ENCODE peak calls at places on chromosome 9, in five cellular contexts. One of them, this sample, is unnamed.

GRCh38 chr9:134419684-134420076 is 93.4 kb downstream of the RXRA start:
- DNase-seq in stimulated activated CD4-positive, alpha-beta T cell treated with anti-CD3 and anti-CD28 coated beads, Interleukin-4, amount 100 ng/mL, for 4 hours: no peak
- DNase-seq in T follicular helper cell: no peak
- DNase-seq in HuH-7: peak; percentile 85
- DNase-seq in epithelial cell of esophagus: no peak
- DNase-seq in this sample: no peak

GRCh38 chr9:91419222-91420191 is 4.1 kb downstream of the NFIL3 start:
- DNase-seq in stimulated activated CD4-positive, alpha-beta T cell treated with anti-CD3 and anti-CD28 coated beads, Interleukin-4, amount 100 ng/mL, for 4 hours: no peak
- DNase-seq in T follicular helper cell: no peak
- DNase-seq in HuH-7: peak; percentile 60
- DNase-seq in epithelial cell of esophagus: peak; percentile 95
- DNase-seq in this sample: no peak

GRCh38 chr9:81118416-81118815 is 570.9 kb downstream of the TLE1 start:
- DNase-seq in stimulated activated CD4-positive, alpha-beta T cell treated with anti-CD3 and anti-CD28 coated beads, Interleukin-4, amount 100 ng/mL, for 4 hours: no peak
- DNase-seq in T follicular helper cell: no peak
- DNase-seq in HuH-7: no peak
- DNase-seq in epithelial cell of esophagus: no peak
- DNase-seq in this sample: no peak

GRCh38 chr9:70040506-70040905 is 3.1 kb upstream of the MAMDC2 start:
- DNase-seq in stimulated activated CD4-positive, alpha-beta T cell treated with anti-CD3 and anti-CD28 coated beads, Interleukin-4, amount 100 ng/mL, for 4 hours: no peak
- DNase-seq in T follicular helper cell: no peak
- DNase-seq in HuH-7: no peak
- DNase-seq in epithelial cell of esophagus: no peak
- DNase-seq in this sample: no peak

GRCh38 chr9:116592926-116593325 is 94.2 kb upstream of the TRIM32 start:
- DNase-seq in stimulated activated CD4-positive, alpha-beta T cell treated with anti-CD3 and anti-CD28 coated beads, Interleukin-4, amount 100 ng/mL, for 4 hours: no peak
- DNase-seq in T follicular helper cell: no peak
- DNase-seq in HuH-7: no peak
- DNase-seq in epithelial cell of esophagus: peak; percentile 41
- DNase-seq in this sample: no peak

GRCh38 chr9:124212381-124213050 is 45.2 kb upstream of the NEK6 start:
- DNase-seq in stimulated activated CD4-positive, alpha-beta T cell treated with anti-CD3 and anti-CD28 coated beads, Interleukin-4, amount 100 ng/mL, for 4 hours: no peak
- DNase-seq in T follicular helper cell: no peak
- DNase-seq in HuH-7: no peak
- DNase-seq in epithelial cell of esophagus: peak; percentile 50
- DNase-seq in this sample: no peak

GRCh38 chr9:122263699-122264349 is 816 bp downstream of the RBM18 start:
- DNase-seq in stimulated activated CD4-positive, alpha-beta T cell treated with anti-CD3 and anti-CD28 coated beads, Interleukin-4, amount 100 ng/mL, for 4 hours: no peak
- DNase-seq in T follicular helper cell: no peak
- DNase-seq in HuH-7: no peak
- DNase-seq in epithelial cell of esophagus: peak; percentile 1
- DNase-seq in this sample: no peak

GRCh38 chr9:19471737-19472648 is 63.2 kb downstream of the ACER2 start:
- DNase-seq in stimulated activated CD4-positive, alpha-beta T cell treated with anti-CD3 and anti-CD28 coated beads, Interleukin-4, amount 100 ng/mL, for 4 hours: peak; percentile 39
- DNase-seq in T follicular helper cell: peak; percentile 5
- DNase-seq in HuH-7: peak; percentile 67
- DNase-seq in epithelial cell of esophagus: peak; percentile 41
- DNase-seq in this sample: peak; percentile 48

GRCh38 chr9:109036744-109037680 is 23.7 kb upstream of the CTNNAL1 start:
- DNase-seq in stimulated activated CD4-positive, alpha-beta T cell treated with anti-CD3 and anti-CD28 coated beads, Interleukin-4, amount 100 ng/mL, for 4 hours: no peak
- DNase-seq in T follicular helper cell: no peak
- DNase-seq in HuH-7: no peak
- DNase-seq in epithelial cell of esophagus: no peak
- DNase-seq in this sample: no peak

GRCh38 chr9:120894404-120895226 is 17.6 kb upstream of the PHF19 start:
- DNase-seq in stimulated activated CD4-positive, alpha-beta T cell treated with anti-CD3 and anti-CD28 coated beads, Interleukin-4, amount 100 ng/mL, for 4 hours: peak; percentile 11
- DNase-seq in T follicular helper cell: no peak
- DNase-seq in HuH-7: no peak
- DNase-seq in epithelial cell of esophagus: no peak
- DNase-seq in this sample: no peak

GRCh38 chr9:93236541-93237206 is 52.7 kb downstream of the WNK2 start:
- DNase-seq in stimulated activated CD4-positive, alpha-beta T cell treated with anti-CD3 and anti-CD28 coated beads, Interleukin-4, amount 100 ng/mL, for 4 hours: no peak
- DNase-seq in T follicular helper cell: no peak
- DNase-seq in HuH-7: no peak
- DNase-seq in epithelial cell of esophagus: no peak
- DNase-seq in this sample: no peak

GRCh38 chr9:127105805-127106492 is 16.5 kb downstream of the ANGPTL2 start:
- DNase-seq in stimulated activated CD4-positive, alpha-beta T cell treated with anti-CD3 and anti-CD28 coated beads, Interleukin-4, amount 100 ng/mL, for 4 hours: no peak
- DNase-seq in T follicular helper cell: no peak
- DNase-seq in HuH-7: no peak
- DNase-seq in epithelial cell of esophagus: no peak
- DNase-seq in this sample: no peak

GRCh38 chr9:15824310-15824709 is 271.5 kb downstream of the CCDC171 start:
- DNase-seq in stimulated activated CD4-positive, alpha-beta T cell treated with anti-CD3 and anti-CD28 coated beads, Interleukin-4, amount 100 ng/mL, for 4 hours: no peak
- DNase-seq in T follicular helper cell: no peak
- DNase-seq in HuH-7: no peak
- DNase-seq in epithelial cell of esophagus: peak; percentile 4
- DNase-seq in this sample: no peak

GRCh38 chr9:83451308-83451707 is 86.9 kb downstream of the FRMD3 start:
- DNase-seq in stimulated activated CD4-positive, alpha-beta T cell treated with anti-CD3 and anti-CD28 coated beads, Interleukin-4, amount 100 ng/mL, for 4 hours: no peak
- DNase-seq in T follicular helper cell: no peak
- DNase-seq in HuH-7: no peak
- DNase-seq in epithelial cell of esophagus: no peak
- DNase-seq in this sample: no peak

GRCh38 chr9:111873901-111874300 is 22.7 kb upstream of the UGCG start:
- DNase-seq in stimulated activated CD4-positive, alpha-beta T cell treated with anti-CD3 and anti-CD28 coated beads, Interleukin-4, amount 100 ng/mL, for 4 hours: no peak
- DNase-seq in T follicular helper cell: no peak
- DNase-seq in HuH-7: no peak
- DNase-seq in epithelial cell of esophagus: peak; percentile 69
- DNase-seq in this sample: no peak

GRCh38 chr9:37210737-37211523 is 90.6 kb downstream of the ZCCHC7 start:
- DNase-seq in stimulated activated CD4-positive, alpha-beta T cell treated with anti-CD3 and anti-CD28 coated beads, Interleukin-4, amount 100 ng/mL, for 4 hours: no peak
- DNase-seq in T follicular helper cell: no peak
- DNase-seq in HuH-7: no peak
- DNase-seq in epithelial cell of esophagus: no peak
- DNase-seq in this sample: no peak

GRCh38 chr9:89755835-89756234 is 151.0 kb downstream of the GADD45G start:
- DNase-seq in stimulated activated CD4-positive, alpha-beta T cell treated with anti-CD3 and anti-CD28 coated beads, Interleukin-4, amount 100 ng/mL, for 4 hours: no peak
- DNase-seq in T follicular helper cell: no peak
- DNase-seq in HuH-7: no peak
- DNase-seq in epithelial cell of esophagus: peak; percentile 46
- DNase-seq in this sample: no peak

GRCh38 chr9:14346301-14346721 is 32.4 kb upstream of the NFIB start:
- DNase-seq in stimulated activated CD4-positive, alpha-beta T cell treated with anti-CD3 and anti-CD28 coated beads, Interleukin-4, amount 100 ng/mL, for 4 hours: no peak
- DNase-seq in T follicular helper cell: no peak
- DNase-seq in HuH-7: no peak
- DNase-seq in epithelial cell of esophagus: no peak
- DNase-seq in this sample: no peak

GRCh38 chr9:37971107-37971459 is 67.2 kb upstream of the SLC25A51 start:
- DNase-seq in stimulated activated CD4-positive, alpha-beta T cell treated with anti-CD3 and anti-CD28 coated beads, Interleukin-4, amount 100 ng/mL, for 4 hours: no peak
- DNase-seq in T follicular helper cell: no peak
- DNase-seq in HuH-7: no peak
- DNase-seq in epithelial cell of esophagus: no peak
- DNase-seq in this sample: no peak

GRCh38 chr9:5459289-5459829 is 9.0 kb downstream of the CD274 start:
- DNase-seq in stimulated activated CD4-positive, alpha-beta T cell treated with anti-CD3 and anti-CD28 coated beads, Interleukin-4, amount 100 ng/mL, for 4 hours: no peak
- DNase-seq in T follicular helper cell: no peak
- DNase-seq in HuH-7: no peak
- DNase-seq in epithelial cell of esophagus: peak; percentile 94
- DNase-seq in this sample: peak; percentile 18

GRCh38 chr9:137026384-137026783 is 1.7 kb downstream of the ABCA2 start:
- DNase-seq in stimulated activated CD4-positive, alpha-beta T cell treated with anti-CD3 and anti-CD28 coated beads, Interleukin-4, amount 100 ng/mL, for 4 hours: no peak
- DNase-seq in T follicular helper cell: no peak
- DNase-seq in HuH-7: no peak
- DNase-seq in epithelial cell of esophagus: no peak
- DNase-seq in this sample: no peak

GRCh38 chr9:16921855-16922254 is 51.4 kb upstream of the BNC2 start:
- DNase-seq in stimulated activated CD4-positive, alpha-beta T cell treated with anti-CD3 and anti-CD28 coated beads, Interleukin-4, amount 100 ng/mL, for 4 hours: no peak
- DNase-seq in T follicular helper cell: no peak
- DNase-seq in HuH-7: no peak
- DNase-seq in epithelial cell of esophagus: peak; percentile 34
- DNase-seq in this sample: no peak

GRCh38 chr9:35603506-35603985 is 1.5 kb upstream of the TESK1 start:
- DNase-seq in stimulated activated CD4-positive, alpha-beta T cell treated with anti-CD3 and anti-CD28 coated beads, Interleukin-4, amount 100 ng/mL, for 4 hours: peak; percentile 30
- DNase-seq in T follicular helper cell: no peak
- DNase-seq in HuH-7: no peak
- DNase-seq in epithelial cell of esophagus: peak; percentile 61
- DNase-seq in this sample: no peak

GRCh38 chr9:113918697-113919390 is 42.7 kb downstream of the ZNF618 start:
- DNase-seq in stimulated activated CD4-positive, alpha-beta T cell treated with anti-CD3 and anti-CD28 coated beads, Interleukin-4, amount 100 ng/mL, for 4 hours: no peak
- DNase-seq in T follicular helper cell: no peak
- DNase-seq in HuH-7: no peak
- DNase-seq in epithelial cell of esophagus: no peak
- DNase-seq in this sample: no peak

GRCh38 chr9:6711403-6711802 is 46.4 kb upstream of the KDM4C start:
- DNase-seq in stimulated activated CD4-positive, alpha-beta T cell treated with anti-CD3 and anti-CD28 coated beads, Interleukin-4, amount 100 ng/mL, for 4 hours: no peak
- DNase-seq in T follicular helper cell: no peak
- DNase-seq in HuH-7: no peak
- DNase-seq in epithelial cell of esophagus: no peak
- DNase-seq in this sample: no peak

GRCh38 chr9:899440-900184 is 58.1 kb downstream of the DMRT1 start:
- DNase-seq in stimulated activated CD4-positive, alpha-beta T cell treated with anti-CD3 and anti-CD28 coated beads, Interleukin-4, amount 100 ng/mL, for 4 hours: no peak
- DNase-seq in T follicular helper cell: no peak
- DNase-seq in HuH-7: no peak
- DNase-seq in epithelial cell of esophagus: no peak
- DNase-seq in this sample: no peak

GRCh38 chr9:92097997-92098482 is 17.2 kb downstream of the SPTLC1 start:
- DNase-seq in stimulated activated CD4-positive, alpha-beta T cell treated with anti-CD3 and anti-CD28 coated beads, Interleukin-4, amount 100 ng/mL, for 4 hours: peak; percentile 20
- DNase-seq in T follicular helper cell: peak; percentile 13
- DNase-seq in HuH-7: no peak
- DNase-seq in epithelial cell of esophagus: peak; percentile 86
- DNase-seq in this sample: peak; percentile 33

GRCh38 chr9:94725293-94725692 is 1.2 kb upstream of the AOPEP start:
- DNase-seq in stimulated activated CD4-positive, alpha-beta T cell treated with anti-CD3 and anti-CD28 coated beads, Interleukin-4, amount 100 ng/mL, for 4 hours: no peak
- DNase-seq in T follicular helper cell: no peak
- DNase-seq in HuH-7: no peak
- DNase-seq in epithelial cell of esophagus: no peak
- DNase-seq in this sample: no peak

GRCh38 chr9:131227112-131228058 is 48.9 kb downstream of the FAM78A start:
- DNase-seq in stimulated activated CD4-positive, alpha-beta T cell treated with anti-CD3 and anti-CD28 coated beads, Interleukin-4, amount 100 ng/mL, for 4 hours: no peak
- DNase-seq in T follicular helper cell: no peak
- DNase-seq in HuH-7: no peak
- DNase-seq in epithelial cell of esophagus: no peak
- DNase-seq in this sample: no peak

GRCh38 chr9:134452728-134453127 is 126.5 kb downstream of the RXRA start:
- DNase-seq in stimulated activated CD4-positive, alpha-beta T cell treated with anti-CD3 and anti-CD28 coated beads, Interleukin-4, amount 100 ng/mL, for 4 hours: no peak
- DNase-seq in T follicular helper cell: no peak
- DNase-seq in HuH-7: no peak
- DNase-seq in epithelial cell of esophagus: no peak
- DNase-seq in this sample: no peak

GRCh38 chr9:17486401-17486800 is 92.5 kb upstream of the SH3GL2 start:
- DNase-seq in stimulated activated CD4-positive, alpha-beta T cell treated with anti-CD3 and anti-CD28 coated beads, Interleukin-4, amount 100 ng/mL, for 4 hours: no peak
- DNase-seq in T follicular helper cell: no peak
- DNase-seq in HuH-7: no peak
- DNase-seq in epithelial cell of esophagus: no peak
- DNase-seq in this sample: no peak

GRCh38 chr9:36935768-36936497 is 98.1 kb downstream of the PAX5 start:
- DNase-seq in stimulated activated CD4-positive, alpha-beta T cell treated with anti-CD3 and anti-CD28 coated beads, Interleukin-4, amount 100 ng/mL, for 4 hours: no peak
- DNase-seq in T follicular helper cell: no peak
- DNase-seq in HuH-7: no peak
- DNase-seq in epithelial cell of esophagus: peak; percentile 26
- DNase-seq in this sample: peak; percentile 29

GRCh38 chr9:127758843-127759242 is 19.6 kb downstream of the SH2D3C start:
- DNase-seq in stimulated activated CD4-positive, alpha-beta T cell treated with anti-CD3 and anti-CD28 coated beads, Interleukin-4, amount 100 ng/mL, for 4 hours: no peak
- DNase-seq in T follicular helper cell: no peak
- DNase-seq in HuH-7: no peak
- DNase-seq in epithelial cell of esophagus: no peak
- DNase-seq in this sample: no peak

GRCh38 chr9:78292716-78293497 is 4.0 kb upstream of the PSAT1 start:
- DNase-seq in stimulated activated CD4-positive, alpha-beta T cell treated with anti-CD3 and anti-CD28 coated beads, Interleukin-4, amount 100 ng/mL, for 4 hours: peak; percentile 16
- DNase-seq in T follicular helper cell: no peak
- DNase-seq in HuH-7: no peak
- DNase-seq in epithelial cell of esophagus: no peak
- DNase-seq in this sample: no peak

GRCh38 chr9:29555452-29555851 is 1982.2 kb upstream of the C9orf72 start:
- DNase-seq in stimulated activated CD4-positive, alpha-beta T cell treated with anti-CD3 and anti-CD28 coated beads, Interleukin-4, amount 100 ng/mL, for 4 hours: no peak
- DNase-seq in T follicular helper cell: no peak
- DNase-seq in HuH-7: no peak
- DNase-seq in epithelial cell of esophagus: no peak
- DNase-seq in this sample: no peak